ENCODE peak calls at places on chromosomes 12 and 14, in four cellular contexts. D, G, C and J are unnamed samples.

GRCh38 chr12:31008241-31008711 is 65.4 kb upstream of the DDX11 start:
- DNase-seq in D (no peak), C (no peak), G (no peak), J (no peak)

GRCh38 chr14:88706425-88706824 is 86.3 kb downstream of the EML5 start:
- DNase-seq in C (no peak), G (no peak), D (no peak), J (no peak)

GRCh38 chr12:21637985-21638891 is 19.4 kb downstream of the LDHB start:
- DNase-seq in D (peak), G (peak), C (no peak), J (peak)

GRCh38 chr14:83294941-83295340 is 1761.3 kb upstream of the SEL1L start:
- DNase-seq in G (no peak), D (no peak), C (no peak), J (no peak)

GRCh38 chr12:12230275-12230674 is 36.6 kb downstream of the LRP6 start:
- DNase-seq in G (no peak), D (no peak), C (no peak), J (no peak)

GRCh38 chr12:59070534-59070933 is 150.2 kb upstream of the LRIG3 start:
- DNase-seq in C (no peak), D (no peak), G (no peak), J (peak)

GRCh38 chr14:65260786-65261185 is 151.7 kb upstream of the FUT8 start:
- DNase-seq in D (no peak), C (no peak), G (no peak), J (no peak)

GRCh38 chr14:76613616-76614015 is 147.7 kb upstream of the VASH1 start:
- DNase-seq in G (no peak), D (no peak), C (no peak), J (no peak)

GRCh38 chr14:100988411-100988900 is 84.9 kb upstream of the RTL1 start:
- DNase-seq in D (no peak), C (no peak), G (no peak), J (no peak)

GRCh38 chr14:49467091-49467490 is 119.1 kb downstream of the RPS29 start:
- DNase-seq in D (no peak), C (no peak), G (no peak), J (no peak)

GRCh38 chr14:91118511-91119068 is 4.7 kb downstream of the DGLUCY start:
- DNase-seq in C (no peak), D (no peak), G (no peak), J (no peak)

GRCh38 chr12:95446511-95446910 is 27.4 kb upstream of the METAP2 start:
- DNase-seq in C (peak), D (peak), G (no peak), J (no peak)

GRCh38 chr14:74653386-74654138 is 41.5 kb upstream of the LTBP2 start:
- DNase-seq in C (no peak), G (no peak), D (no peak), J (no peak)

GRCh38 chr14:65846469-65846868 is 433.9 kb downstream of the FUT8 start:
- DNase-seq in G (no peak), D (no peak), C (no peak), J (no peak)

GRCh38 chr12:52566847-52567291 is 6.8 kb downstream of the KRT74 start:
- DNase-seq in D (no peak), G (no peak), C (no peak), J (no peak)

GRCh38 chr12:75981773-75982564 is 49.6 kb downstream of the PHLDA1 start:
- DNase-seq in C (no peak), G (no peak), D (no peak), J (no peak)

GRCh38 chr12:3160081-3160480 is 82.9 kb downstream of the TSPAN9 start:
- DNase-seq in G (no peak), C (no peak), D (no peak), J (no peak)

GRCh38 chr14:30417999-30418398 is 141.0 kb upstream of the G2E3 start:
- DNase-seq in G (no peak), C (no peak), D (no peak), J (no peak)

GRCh38 chr12:116924558-116925453 is 14.1 kb downstream of the FBXW8 start:
- DNase-seq in G (no peak), D (peak), C (no peak), J (no peak)

GRCh38 chr12:96989916-96990315 is 82.9 kb downstream of the NEDD1 start:
- DNase-seq in G (peak), C (peak), D (no peak), J (peak)

GRCh38 chr12:91155990-91156389 is 26.6 kb downstream of the DCN start:
- DNase-seq in G (no peak), C (no peak), D (no peak), J (no peak)